ENCODE peak calls at places on chromosomes 7 and 10, in four cellular contexts. One of them, this sample, is unnamed.

GRCh38 chr10:49183596-49184542 is 4.3 kb downstream of the TMEM273 start:
- DNase-seq in NCI-H1930: no peak
- DNase-seq in T-helper 9 cell: no peak
- DNase-seq in tibial nerve: no peak
- DNase-seq in this sample: no peak

GRCh38 chr10:47040041-47040491 is 128.8 kb downstream of the PTPN20 start:
- DNase-seq in NCI-H1930: no peak
- DNase-seq in tibial nerve: no peak
- DNase-seq in T-helper 9 cell: no peak
- DNase-seq in this sample: no peak

GRCh38 chr10:130635528-130635927 is 499.3 kb downstream of the GLRX3 start:
- DNase-seq in tibial nerve: no peak
- DNase-seq in T-helper 9 cell: no peak
- DNase-seq in NCI-H1930: no peak
- DNase-seq in this sample: no peak

GRCh38 chr10:97573672-97574071 is 1.1 kb downstream of the ANKRD2 start:
- DNase-seq in NCI-H1930: no peak
- DNase-seq in T-helper 9 cell: no peak
- DNase-seq in tibial nerve: no peak
- DNase-seq in this sample: no peak

GRCh38 chr10:24882047-24882698 is 70.2 kb downstream of the PRTFDC1 start:
- DNase-seq in NCI-H1930: no peak
- DNase-seq in T-helper 9 cell: peak; percentile 8
- DNase-seq in tibial nerve: no peak
- DNase-seq in this sample: no peak

GRCh38 chr7:92357260-92357659 is 90.0 kb upstream of the GATAD1 start:
- DNase-seq in tibial nerve: no peak
- DNase-seq in T-helper 9 cell: no peak
- DNase-seq in NCI-H1930: no peak
- DNase-seq in this sample: no peak

GRCh38 chr10:17506859-17507471 is 52.6 kb upstream of the ST8SIA6 start:
- DNase-seq in NCI-H1930: no peak
- DNase-seq in tibial nerve: no peak
- DNase-seq in T-helper 9 cell: no peak
- DNase-seq in this sample: no peak

GRCh38 chr7:103293526-103293925 is 3.7 kb upstream of the PMPCB start:
- DNase-seq in NCI-H1930: no peak
- DNase-seq in tibial nerve: no peak
- DNase-seq in T-helper 9 cell: no peak
- DNase-seq in this sample: no peak

GRCh38 chr7:45456747-45457146 is 117.4 kb upstream of the ADCY1 start:
- DNase-seq in T-helper 9 cell: no peak
- DNase-seq in NCI-H1930: no peak
- DNase-seq in tibial nerve: no peak
- DNase-seq in this sample: no peak

GRCh38 chr10:31619410-31620095 is 300.5 kb downstream of the ZEB1 start:
- DNase-seq in tibial nerve: peak; percentile 15
- DNase-seq in T-helper 9 cell: no peak
- DNase-seq in NCI-H1930: no peak
- DNase-seq in this sample: peak; percentile 86